ENCODE peak calls at places on chromosomes 12 and 14, in seven cellular contexts. W is germinal center, V is lower leg skin, Z is cardiac muscle cell, B is fibroblast of pulmonary artery, U is endothelial cell, X is EH. D is an unnamed sample.
A peak's percentile ranks its signal among the peaks of the same experiment; 100 is the strongest.

GRCh38 chr14:37889087-37889486 is 293.7 kb downstream of the TTC6 start:
- DNase-seq in Z (no peak), X (no peak), U (no peak), W (no peak), B (no peak), V (no peak), D (no peak)

GRCh38 chr12:2198088-2198501 is 145.3 kb downstream of the CACNA1C start:
- DNase-seq in V (no peak), X (peak; percentile 91), W (no peak), U (no peak), Z (peak; percentile 80), B (peak; percentile 53), D (peak; percentile 13)

GRCh38 chr12:123363385-123363742 is 1.3 kb downstream of the SBNO1 start:
- DNase-seq in B (peak; percentile 19), V (no peak), Z (no peak), W (peak; percentile 14), U (no peak), X (peak; percentile 29), D (peak; percentile 23)

GRCh38 chr12:105466901-105467598 is 136.6 kb downstream of the C12orf75 start:
- DNase-seq in V (no peak), X (no peak), W (no peak), Z (peak; percentile 44), B (peak; percentile 60), U (no peak), D (no peak)

GRCh38 chr14:21579976-21580375 is at the start of gene OR10G3:
- DNase-seq in B (no peak), W (no peak), V (no peak), Z (no peak), X (no peak), U (no peak), D (no peak)

GRCh38 chr12:119949145-119949544 is 39.9 kb upstream of the BICDL1 start:
- DNase-seq in U (no peak), W (no peak), Z (no peak), X (no peak), V (no peak), B (no peak), D (no peak)

GRCh38 chr12:119659289-119659897 is 8.5 kb upstream of the PRKAB1 start:
- DNase-seq in X (peak; percentile 45), W (peak; percentile 61), U (peak; percentile 35), V (no peak), B (peak; percentile 45), Z (peak; percentile 33), D (peak; percentile 39)

GRCh38 chr12:54082402-54082892 is 28.8 kb downstream of the HOXC4 start:
- DNase-seq in Z (peak; percentile 14), V (no peak), W (no peak), B (no peak), U (no peak), X (no peak), D (peak; percentile 38)

GRCh38 chr14:37447883-37448391 is 147.1 kb downstream of the FOXA1 start:
- DNase-seq in U (no peak), Z (no peak), B (no peak), X (no peak), V (no peak), W (no peak), D (no peak)

GRCh38 chr12:54416908-54417603 is 2.0 kb downstream of the ITGA5 start:
- DNase-seq in W (no peak), U (no peak), V (no peak), Z (peak; percentile 48), B (peak; percentile 25), X (no peak), D (no peak)

GRCh38 chr12:13425766-13426165 is 229.2 kb downstream of the EMP1 start:
- DNase-seq in B (peak; percentile 45), V (no peak), W (no peak), Z (peak; percentile 36), U (no peak), X (peak; percentile 95), D (no peak)

GRCh38 chr14:62138593-62138992 is 376.4 kb downstream of the SNAPC1 start:
- DNase-seq in Z (peak; percentile 27), X (no peak), U (no peak), B (peak; percentile 11), W (no peak), V (no peak), D (no peak)

GRCh38 chr12:16526693-16527092 is 79.3 kb downstream of the LMO3 start:
- DNase-seq in U (no peak), W (no peak), V (no peak), B (peak; percentile 91), X (peak; percentile 26), Z (peak; percentile 90), D (no peak)

GRCh38 chr12:30795410-30795659 is 40.6 kb upstream of the CAPRIN2 start:
- DNase-seq in B (no peak), W (no peak), X (no peak), Z (no peak), U (no peak), V (no peak), D (no peak)

GRCh38 chr12:95767703-95768102 is 22.9 kb downstream of the NTN4 start:
- DNase-seq in X (peak; percentile 48), V (no peak), Z (peak; percentile 18), W (no peak), U (no peak), B (no peak), D (no peak)

GRCh38 chr12:79451988-79452387 is 238.8 kb downstream of the PAWR start:
- DNase-seq in U (no peak), Z (peak; percentile 82), W (no peak), B (peak; percentile 90), X (peak; percentile 95), V (peak; percentile 87), D (no peak)

GRCh38 chr12:103751171-103751570 is 89.9 kb downstream of the NT5DC3 start:
- DNase-seq in V (no peak), W (no peak), B (no peak), X (no peak), Z (no peak), U (peak; percentile 18), D (peak; percentile 31)

GRCh38 chr12:115464008-115464672 is 780.2 kb upstream of the TBX3 start:
- DNase-seq in X (peak; percentile 16), B (no peak), U (no peak), V (no peak), W (no peak), Z (no peak), D (no peak)

GRCh38 chr14:64812412-64812811 is 67.3 kb downstream of the SPTB start:
- DNase-seq in Z (no peak), X (no peak), U (no peak), W (peak; percentile 36), B (no peak), V (no peak), D (no peak)

GRCh38 chr12:80988986-80989385 is 51.3 kb upstream of the LIN7A start:
- DNase-seq in V (no peak), X (no peak), Z (peak; percentile 8), B (peak; percentile 7), U (no peak), W (no peak), D (no peak)

GRCh38 chr12:117850048-117850447 is 118.7 kb downstream of the KSR2 start:
- DNase-seq in W (peak; percentile 45), Z (peak; percentile 57), V (no peak), X (peak; percentile 66), B (peak; percentile 57), U (peak; percentile 47), D (peak; percentile 73)

GRCh38 chr14:33352821-33353220 is 414.1 kb downstream of the NPAS3 start:
- DNase-seq in W (no peak), V (no peak), X (no peak), B (no peak), Z (peak; percentile 16), U (no peak), D (no peak)

GRCh38 chr14:106378191-106378590 is 851.8 kb downstream of the TMEM121 start:
- DNase-seq in B (no peak), W (peak; percentile 44), V (no peak), Z (no peak), U (no peak), X (no peak), D (no peak)

GRCh38 chr12:44771485-44771884 is 104.6 kb downstream of the NELL2 start:
- DNase-seq in W (no peak), Z (no peak), B (no peak), V (no peak), X (no peak), U (no peak), D (no peak)

GRCh38 chr12:3627336-3627735 is 125.6 kb downstream of the CRACR2A start:
- DNase-seq in U (no peak), Z (no peak), B (no peak), W (no peak), X (no peak), V (no peak), D (no peak)

GRCh38 chr12:76081909-76082308 is 2.6 kb downstream of the NAP1L1 start:
- DNase-seq in X (no peak), Z (no peak), W (no peak), B (no peak), V (no peak), U (no peak), D (no peak)

GRCh38 chr14:69580009-69580577 is 5.4 kb upstream of the CCDC177 start:
- DNase-seq in Z (peak; percentile 99), W (peak; percentile 44), V (no peak), B (peak; percentile 99), X (peak; percentile 58), U (peak; percentile 63), D (peak; percentile 65)

GRCh38 chr12:24754690-24755638 is 193.9 kb downstream of the BCAT1 start:
- DNase-seq in V (no peak), U (no peak), Z (peak; percentile 72), X (peak; percentile 87), W (no peak), B (peak; percentile 65), D (no peak)

GRCh38 chr12:131592972-131593371 is 117.9 kb upstream of the SFSWAP start:
- DNase-seq in B (no peak), U (no peak), X (no peak), W (no peak), Z (no peak), V (no peak), D (no peak)

GRCh38 chr14:68987653-68988036 is 8.5 kb upstream of the ACTN1 start:
- DNase-seq in U (no peak), Z (no peak), X (peak; percentile 12), W (no peak), V (no peak), B (peak; percentile 16), D (peak; percentile 71)

GRCh38 chr12:123945441-123946151 is 27.0 kb downstream of the CCDC92 start:
- DNase-seq in X (no peak), U (no peak), B (no peak), Z (no peak), W (no peak), V (no peak), D (no peak)

GRCh38 chr14:89445252-89445973 is 28.4 kb upstream of the FOXN3 start:
- DNase-seq in B (no peak), U (no peak), W (no peak), X (peak; percentile 40), V (no peak), Z (no peak), D (no peak)

GRCh38 chr14:21039585-21040369 is 2.4 kb upstream of the RNASE7 start:
- DNase-seq in V (no peak), U (peak; percentile 40), B (peak; percentile 86), W (no peak), Z (peak; percentile 86), X (peak; percentile 67), D (peak; percentile 75)

GRCh38 chr12:39912211-39912980 is 193.5 kb downstream of the SLC2A13 start:
- DNase-seq in Z (no peak), W (no peak), B (no peak), U (no peak), X (no peak), V (peak; percentile 79), D (no peak)

GRCh38 chr14:55160989-55161388 is 30.4 kb downstream of the DLGAP5 start:
- DNase-seq in U (no peak), V (no peak), W (peak; percentile 29), X (peak; percentile 64), B (peak; percentile 67), Z (peak; percentile 53), D (no peak)

GRCh38 chr12:29782285-29782820 is 1.4 kb downstream of the TMTC1 start:
- DNase-seq in B (peak; percentile 75), W (no peak), U (no peak), X (peak; percentile 4), Z (peak; percentile 78), V (peak; percentile 22), D (no peak)

GRCh38 chr12:7090222-7090998 is 1.8 kb downstream of the C1R start:
- DNase-seq in W (no peak), X (peak; percentile 15), U (no peak), Z (peak; percentile 30), B (peak; percentile 24), V (no peak), D (no peak)